ENCODE peak calls at places on chromosomes 12 and 14, in four cellular contexts. One of them, this sample, is unnamed.

GRCh38 chr12:81987351-81987750 is 228.2 kb upstream of the PPFIA2 start:
- DNase-seq in left lung: no peak
- DNase-seq in stomach: no peak
- DNase-seq in A549: no peak
- DNase-seq in this sample: no peak

GRCh38 chr14:105034314-105035039 is 13.6 kb upstream of the CDCA4 start:
- DNase-seq in left lung: peak
- DNase-seq in stomach: no peak
- DNase-seq in A549: no peak
- DNase-seq in this sample: no peak

GRCh38 chr12:124759841-124760508 is 103.7 kb downstream of the SCARB1 start:
- DNase-seq in A549: no peak
- DNase-seq in left lung: no peak
- DNase-seq in stomach: peak
- DNase-seq in this sample: no peak

GRCh38 chr14:64238049-64238448 is 56.1 kb downstream of the ESR2 start:
- DNase-seq in left lung: no peak
- DNase-seq in A549: no peak
- DNase-seq in stomach: no peak
- DNase-seq in this sample: no peak

GRCh38 chr12:67766370-67766769 is 117.8 kb downstream of the DYRK2 start:
- DNase-seq in A549: no peak
- DNase-seq in left lung: no peak
- DNase-seq in stomach: no peak
- DNase-seq in this sample: peak

GRCh38 chr14:67569651-67570290 is 30.3 kb downstream of the PIGH start:
- DNase-seq in stomach: no peak
- DNase-seq in left lung: no peak
- DNase-seq in A549: no peak
- DNase-seq in this sample: peak

GRCh38 chr12:106289196-106289681 is 13.3 kb upstream of the TCP11L2 start:
- DNase-seq in stomach: no peak
- DNase-seq in A549: no peak
- DNase-seq in left lung: no peak
- DNase-seq in this sample: no peak

GRCh38 chr12:44155349-44155748 is 319.5 kb downstream of the TMEM117 start:
- DNase-seq in left lung: no peak
- DNase-seq in A549: no peak
- DNase-seq in stomach: no peak
- DNase-seq in this sample: no peak

GRCh38 chr14:65204056-65204455 is 101.7 kb upstream of the MAX start:
- DNase-seq in A549: no peak
- DNase-seq in left lung: no peak
- DNase-seq in stomach: no peak
- DNase-seq in this sample: no peak

GRCh38 chr14:40216976-40217375 is 784.7 kb upstream of the FBXO33 start:
- DNase-seq in stomach: no peak
- DNase-seq in left lung: no peak
- DNase-seq in A549: no peak
- DNase-seq in this sample: no peak
- H3K27ac ChIP-seq in stomach: no peak
- H3K27ac ChIP-seq in left lung: no peak
- H3K27ac ChIP-seq in A549: no peak
- H3K27ac ChIP-seq in this sample: no peak

GRCh38 chr14:94177806-94178205 is 3.7 kb downstream of the PPP4R4 start:
- DNase-seq in stomach: no peak
- DNase-seq in A549: no peak
- DNase-seq in left lung: no peak
- DNase-seq in this sample: no peak

GRCh38 chr14:94176808-94177207 is 2.7 kb downstream of the PPP4R4 start:
- DNase-seq in A549: no peak
- DNase-seq in stomach: no peak
- DNase-seq in left lung: no peak
- DNase-seq in this sample: no peak

GRCh38 chr14:94181835-94182234 is 7.7 kb downstream of the PPP4R4 start:
- DNase-seq in left lung: no peak
- DNase-seq in stomach: no peak
- DNase-seq in A549: no peak
- DNase-seq in this sample: no peak

GRCh38 chr14:94179244-94179643 is 5.1 kb downstream of the PPP4R4 start:
- DNase-seq in stomach: no peak
- DNase-seq in left lung: no peak
- DNase-seq in A549: no peak
- DNase-seq in this sample: no peak

DNA sequence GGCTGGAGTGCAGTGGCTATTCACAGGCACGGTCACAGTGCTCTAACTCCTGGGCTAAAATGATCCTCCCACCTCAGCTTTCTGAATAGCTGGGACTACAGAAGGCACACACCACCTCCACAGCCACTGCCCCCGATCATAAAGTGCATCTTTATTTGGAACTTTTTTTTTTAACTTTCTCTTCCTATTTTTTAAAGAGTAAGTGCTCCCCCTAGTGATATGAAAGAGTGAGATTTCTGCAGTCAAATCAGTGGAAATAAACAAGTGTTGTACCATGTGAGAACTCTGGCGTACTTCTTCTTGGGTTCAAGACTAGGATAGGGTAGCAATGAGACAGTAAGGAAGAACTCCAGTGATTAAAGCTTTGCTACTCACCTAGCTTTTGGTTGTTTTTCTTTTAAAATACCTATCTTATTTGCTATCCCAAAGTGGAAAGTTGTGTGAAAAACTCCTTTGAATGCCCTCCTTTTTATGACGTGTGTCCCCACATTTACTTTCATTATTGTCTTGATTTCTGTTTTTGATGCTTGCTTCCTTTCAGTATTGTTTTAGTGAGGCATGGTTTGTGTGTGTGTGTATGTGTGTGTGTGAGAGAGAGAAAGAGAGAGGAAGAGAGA is 6.6 kb downstream of the PPP4R4 start:
- DNase-seq in A549: peak
- DNase-seq in stomach: no peak
- DNase-seq in left lung: no peak
- DNase-seq in this sample: no peak
- H3K27ac ChIP-seq in A549: no peak
- H3K27ac ChIP-seq in stomach: no peak
- H3K27ac ChIP-seq in left lung: no peak
- H3K27ac ChIP-seq in this sample: no peak

DNA sequence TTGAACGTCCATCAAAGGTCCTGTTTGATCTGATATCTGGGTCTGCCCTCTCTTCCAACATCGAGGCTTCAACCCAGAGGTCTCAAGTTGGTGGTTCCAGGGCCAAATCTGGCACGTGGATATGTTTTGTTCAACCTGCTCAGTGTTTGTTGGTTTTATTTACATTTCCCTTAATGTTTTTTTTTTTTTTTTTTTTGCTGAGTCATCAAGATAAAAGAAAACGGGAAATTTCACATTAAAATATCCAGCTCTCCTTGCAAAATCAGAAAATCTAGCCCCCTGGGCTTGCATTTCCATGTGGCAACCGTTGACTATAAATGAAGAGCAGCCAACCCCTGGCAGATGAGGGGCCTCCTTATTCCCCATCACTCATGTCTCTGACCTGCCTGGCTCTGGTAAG is 765.6 kb upstream of the TBX3 start:
- DNase-seq in left lung: no peak
- DNase-seq in stomach: no peak
- DNase-seq in A549: no peak
- DNase-seq in this sample: no peak
- H3K27ac ChIP-seq in left lung: no peak
- H3K27ac ChIP-seq in stomach: no peak
- H3K27ac ChIP-seq in A549: no peak
- H3K27ac ChIP-seq in this sample: no peak

GRCh38 chr14:95530461-95531170 is 4.2 kb upstream of the GLRX5 start:
- DNase-seq in stomach: no peak
- DNase-seq in A549: no peak
- DNase-seq in left lung: no peak
- DNase-seq in this sample: no peak
- H3K27ac ChIP-seq in stomach: peak
- H3K27ac ChIP-seq in A549: no peak
- H3K27ac ChIP-seq in left lung: no peak
- H3K27ac ChIP-seq in this sample: no peak

GRCh38 chr12:48022180-48022521 is 17.9 kb upstream of the COL2A1 start:
- DNase-seq in stomach: no peak
- DNase-seq in A549: no peak
- DNase-seq in left lung: no peak
- DNase-seq in this sample: no peak
- H3K27ac ChIP-seq in stomach: no peak
- H3K27ac ChIP-seq in A549: no peak
- H3K27ac ChIP-seq in left lung: no peak
- H3K27ac ChIP-seq in this sample: no peak

This sample was measured in adrenal gland.